ENCODE peak calls at places on chromosome 7, in seven cellular contexts. One of them, this sample, is unnamed.

GRCh38 chr7:151124899-151125399 is 38.7 kb downstream of the AGAP3 start:
- DNase-seq in fibroblast of lung: no peak
- DNase-seq in upper lobe of left lung: no peak
- DNase-seq in CD4-positive, alpha-beta T cell: no peak
- DNase-seq in keratinocyte: no peak
- DNase-seq in spleen: no peak
- DNase-seq in OCI-LY7: no peak
- DNase-seq in this sample: no peak

GRCh38 chr7:26684447-26684846 is 179.9 kb downstream of the SKAP2 start:
- DNase-seq in CD4-positive, alpha-beta T cell: no peak
- DNase-seq in fibroblast of lung: peak; percentile 15
- DNase-seq in keratinocyte: no peak
- DNase-seq in OCI-LY7: no peak
- DNase-seq in spleen: no peak
- DNase-seq in upper lobe of left lung: no peak
- DNase-seq in this sample: no peak

GRCh38 chr7:85950871-85951270 is 692.8 kb upstream of the GRM3 start:
- DNase-seq in fibroblast of lung: no peak
- DNase-seq in OCI-LY7: no peak
- DNase-seq in spleen: no peak
- DNase-seq in upper lobe of left lung: no peak
- DNase-seq in keratinocyte: no peak
- DNase-seq in CD4-positive, alpha-beta T cell: no peak
- DNase-seq in this sample: no peak

GRCh38 chr7:31488562-31489203 is 25.2 kb upstream of the ITPRID1 start:
- DNase-seq in fibroblast of lung: peak; percentile 78
- DNase-seq in keratinocyte: no peak
- DNase-seq in CD4-positive, alpha-beta T cell: no peak
- DNase-seq in spleen: no peak
- DNase-seq in upper lobe of left lung: peak; percentile 85
- DNase-seq in OCI-LY7: peak; percentile 58
- DNase-seq in this sample: peak; percentile 69

GRCh38 chr7:151010307-151011096 is 13.8 kb downstream of the ATG9B start:
- DNase-seq in fibroblast of lung: peak; percentile 32
- DNase-seq in upper lobe of left lung: no peak
- DNase-seq in keratinocyte: no peak
- DNase-seq in spleen: peak; percentile 85
- DNase-seq in OCI-LY7: no peak
- DNase-seq in CD4-positive, alpha-beta T cell: no peak
- DNase-seq in this sample: no peak

GRCh38 chr7:32947420-32947983 is 9.7 kb upstream of the FKBP9 start:
- DNase-seq in CD4-positive, alpha-beta T cell: no peak
- DNase-seq in OCI-LY7: no peak
- DNase-seq in fibroblast of lung: no peak
- DNase-seq in spleen: no peak
- DNase-seq in upper lobe of left lung: no peak
- DNase-seq in keratinocyte: no peak
- DNase-seq in this sample: no peak

GRCh38 chr7:4871056-4871680 is 9.3 kb upstream of the PAPOLB start:
- DNase-seq in CD4-positive, alpha-beta T cell: no peak
- DNase-seq in spleen: no peak
- DNase-seq in keratinocyte: no peak
- DNase-seq in OCI-LY7: no peak
- DNase-seq in upper lobe of left lung: peak; percentile 72
- DNase-seq in fibroblast of lung: peak; percentile 4
- DNase-seq in this sample: no peak

GRCh38 chr7:6290345-6290744 is 17.9 kb upstream of the CYTH3 start:
- DNase-seq in upper lobe of left lung: no peak
- DNase-seq in keratinocyte: no peak
- DNase-seq in CD4-positive, alpha-beta T cell: no peak
- DNase-seq in spleen: peak; percentile 34
- DNase-seq in OCI-LY7: no peak
- DNase-seq in fibroblast of lung: no peak
- DNase-seq in this sample: no peak

GRCh38 chr7:130959743-130960207 is 225.8 kb upstream of the KLF14 start:
- DNase-seq in upper lobe of left lung: no peak
- DNase-seq in CD4-positive, alpha-beta T cell: no peak
- DNase-seq in spleen: no peak
- DNase-seq in fibroblast of lung: peak; percentile 87
- DNase-seq in OCI-LY7: peak; percentile 44
- DNase-seq in keratinocyte: no peak
- DNase-seq in this sample: peak; percentile 19

GRCh38 chr7:157010588-157011332 is at the start of gene MNX1:
- DNase-seq in upper lobe of left lung: peak; percentile 96
- DNase-seq in fibroblast of lung: peak; percentile 15
- DNase-seq in OCI-LY7: peak; percentile 89
- DNase-seq in CD4-positive, alpha-beta T cell: no peak
- DNase-seq in spleen: peak; percentile 83
- DNase-seq in keratinocyte: no peak
- DNase-seq in this sample: peak; percentile 81

GRCh38 chr7:22445140-22445722 is 54.8 kb downstream of the STEAP1B start:
- DNase-seq in fibroblast of lung: no peak
- DNase-seq in CD4-positive, alpha-beta T cell: no peak
- DNase-seq in keratinocyte: no peak
- DNase-seq in OCI-LY7: peak; percentile 93
- DNase-seq in upper lobe of left lung: peak; percentile 77
- DNase-seq in spleen: peak; percentile 91
- DNase-seq in this sample: peak; percentile 27

GRCh38 chr7:23524473-23524872 is 7.3 kb downstream of the TRA2A start:
- DNase-seq in spleen: no peak
- DNase-seq in fibroblast of lung: no peak
- DNase-seq in OCI-LY7: no peak
- DNase-seq in keratinocyte: no peak
- DNase-seq in CD4-positive, alpha-beta T cell: no peak
- DNase-seq in upper lobe of left lung: no peak
- DNase-seq in this sample: no peak

GRCh38 chr7:85673881-85674280 is 487.0 kb upstream of the SEMA3D start:
- DNase-seq in fibroblast of lung: no peak
- DNase-seq in OCI-LY7: no peak
- DNase-seq in CD4-positive, alpha-beta T cell: no peak
- DNase-seq in spleen: no peak
- DNase-seq in upper lobe of left lung: no peak
- DNase-seq in keratinocyte: no peak
- DNase-seq in this sample: no peak

GRCh38 chr7:35670856-35671569 is 23.9 kb downstream of the HERPUD2 start:
- DNase-seq in keratinocyte: no peak
- DNase-seq in spleen: no peak
- DNase-seq in CD4-positive, alpha-beta T cell: no peak
- DNase-seq in OCI-LY7: no peak
- DNase-seq in upper lobe of left lung: no peak
- DNase-seq in fibroblast of lung: no peak
- DNase-seq in this sample: no peak

GRCh38 chr7:20783716-20784310 is 2.9 kb downstream of the SP8 start:
- DNase-seq in spleen: no peak
- DNase-seq in OCI-LY7: no peak
- DNase-seq in CD4-positive, alpha-beta T cell: no peak
- DNase-seq in upper lobe of left lung: peak; percentile 79
- DNase-seq in keratinocyte: no peak
- DNase-seq in fibroblast of lung: no peak
- DNase-seq in this sample: no peak
- TF ChIP-seq CTCF in spleen: no peak
- TF ChIP-seq CTCF in OCI-LY7: no peak
- TF ChIP-seq CTCF in CD4-positive, alpha-beta T cell: no peak
- TF ChIP-seq CTCF in upper lobe of left lung: no peak
- TF ChIP-seq CTCF in keratinocyte: peak; percentile 51
- TF ChIP-seq CTCF in fibroblast of lung: no peak
- TF ChIP-seq CTCF in this sample: peak; percentile 23

DNA sequence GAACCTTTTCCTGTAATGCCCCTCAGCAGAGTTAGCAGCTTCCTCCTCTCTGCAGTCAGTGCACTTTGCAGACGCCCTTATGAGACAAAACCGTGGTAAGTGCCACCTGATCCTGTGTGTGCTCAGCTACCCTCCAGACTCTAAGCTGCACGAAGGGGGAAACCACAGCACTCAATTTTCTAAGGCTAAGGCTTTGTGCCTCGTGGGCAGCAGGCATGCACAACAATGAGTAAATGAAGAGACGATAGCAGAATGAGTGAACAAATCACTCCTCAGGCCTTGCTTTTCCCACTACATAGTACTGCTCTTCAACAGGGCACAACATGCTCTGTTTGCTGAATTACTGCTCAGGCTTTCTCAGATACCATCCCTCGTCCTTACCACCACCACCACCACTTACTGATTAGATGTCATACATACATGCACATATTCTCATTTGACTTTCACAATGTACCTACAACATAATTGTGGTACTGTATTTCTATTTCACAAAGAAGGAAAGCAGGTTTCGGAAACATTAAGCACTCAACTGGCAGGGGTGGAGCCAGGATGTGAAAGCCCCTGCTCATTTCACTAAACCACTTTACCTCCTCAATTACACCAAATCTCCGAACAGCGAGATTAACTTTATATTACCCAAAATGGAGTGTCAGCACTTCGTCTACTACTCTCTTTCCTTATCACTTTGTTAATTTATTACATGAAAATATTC is 85.4 kb downstream of the ICA1 start:
- DNase-seq in OCI-LY7: peak; percentile 84
- DNase-seq in fibroblast of lung: no peak
- DNase-seq in spleen: peak; percentile 78
- DNase-seq in CD4-positive, alpha-beta T cell: peak; percentile 47
- DNase-seq in keratinocyte: no peak
- DNase-seq in upper lobe of left lung: no peak
- DNase-seq in this sample: no peak
- H3K27ac ChIP-seq in OCI-LY7: peak overlapping the region; percentile 61
- H3K27ac ChIP-seq in fibroblast of lung: no peak overlapping the region
- H3K27ac ChIP-seq in spleen: peak overlapping the region; percentile 82
- H3K27ac ChIP-seq in CD4-positive, alpha-beta T cell: peak overlapping the region; percentile 88
- H3K27ac ChIP-seq in keratinocyte: no peak overlapping the region
- H3K27ac ChIP-seq in upper lobe of left lung: peak overlapping the region; percentile 62
- H3K27ac ChIP-seq in this sample: no peak overlapping the region

GRCh38 chr7:152173372-152174070 is 148.0 kb downstream of the GALNT11 start:
- DNase-seq in spleen: no peak
- DNase-seq in upper lobe of left lung: no peak
- DNase-seq in fibroblast of lung: peak; percentile 11
- DNase-seq in keratinocyte: no peak
- DNase-seq in CD4-positive, alpha-beta T cell: no peak
- DNase-seq in OCI-LY7: no peak
- DNase-seq in this sample: no peak
- TF ChIP-seq CTCF in spleen: no peak
- TF ChIP-seq CTCF in upper lobe of left lung: no peak
- TF ChIP-seq CTCF in fibroblast of lung: no peak
- TF ChIP-seq CTCF in keratinocyte: no peak
- TF ChIP-seq CTCF in CD4-positive, alpha-beta T cell: no peak
- TF ChIP-seq CTCF in OCI-LY7: peak; percentile 45
- TF ChIP-seq CTCF in this sample: no peak

GRCh38 chr7:123629281-123629680 is 26.4 kb upstream of the LMOD2 start:
- DNase-seq in keratinocyte: no peak
- DNase-seq in OCI-LY7: no peak
- DNase-seq in upper lobe of left lung: no peak
- DNase-seq in fibroblast of lung: no peak
- DNase-seq in CD4-positive, alpha-beta T cell: no peak
- DNase-seq in spleen: no peak
- DNase-seq in this sample: no peak
- H3K27ac ChIP-seq in keratinocyte: no peak overlapping the region
- H3K27ac ChIP-seq in OCI-LY7: no peak overlapping the region
- H3K27ac ChIP-seq in upper lobe of left lung: no peak overlapping the region
- H3K27ac ChIP-seq in fibroblast of lung: no peak overlapping the region
- H3K27ac ChIP-seq in CD4-positive, alpha-beta T cell: no peak overlapping the region
- H3K27ac ChIP-seq in spleen: no peak overlapping the region
- H3K27ac ChIP-seq in this sample: no peak overlapping the region

DNA sequence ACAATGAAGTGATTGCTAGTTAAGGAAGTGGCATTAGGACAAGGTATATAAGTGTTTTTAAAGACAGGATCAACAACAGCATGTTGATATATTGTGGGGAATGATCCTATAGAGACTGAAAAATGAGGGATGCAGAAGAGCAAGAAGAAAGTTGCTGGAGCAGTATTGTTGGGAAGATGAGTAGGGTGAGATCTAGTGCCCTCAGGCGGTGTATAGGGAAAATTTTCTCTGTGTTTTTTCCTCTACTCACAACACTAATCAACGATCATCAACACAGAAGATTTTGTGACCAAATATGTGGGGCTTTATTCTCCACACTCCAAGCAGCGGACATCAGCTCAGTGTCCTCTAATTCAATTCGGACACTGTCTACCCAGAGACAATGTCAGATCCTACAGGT is 9.6 kb upstream of the PTTG1IP2 start:
- DNase-seq in CD4-positive, alpha-beta T cell: no peak
- DNase-seq in OCI-LY7: peak; percentile 5
- DNase-seq in fibroblast of lung: no peak
- DNase-seq in spleen: no peak
- DNase-seq in keratinocyte: no peak
- DNase-seq in upper lobe of left lung: no peak
- DNase-seq in this sample: no peak
- TF ChIP-seq CTCF in CD4-positive, alpha-beta T cell: no peak
- TF ChIP-seq CTCF in OCI-LY7: peak; percentile 65
- TF ChIP-seq CTCF in fibroblast of lung: no peak
- TF ChIP-seq CTCF in spleen: no peak
- TF ChIP-seq CTCF in keratinocyte: no peak
- TF ChIP-seq CTCF in upper lobe of left lung: no peak
- TF ChIP-seq CTCF in this sample: no peak

This sample was measured in RWPE1.